ENCODE peak calls at places on chromosome 5, in nine cellular contexts. One of them, this sample, is unnamed.

GRCh38 chr5:75640395-75640794 is 29.1 kb downstream of the ANKDD1B start:
- DNase-seq in left ventricle myocardium inferior: no peak
- DNase-seq in heart right ventricle: no peak
- DNase-seq in CD8-positive, alpha-beta T cell: no peak
- DNase-seq in AG10803: peak
- DNase-seq in foreskin fibroblast: peak
- DNase-seq in ovary: no peak
- DNase-seq in lower leg skin: no peak
- DNase-seq in pancreas: no peak
- DNase-seq in this sample: no peak

GRCh38 chr5:133063965-133064364 is 12.2 kb downstream of the HSPA4 start:
- DNase-seq in left ventricle myocardium inferior: no peak
- DNase-seq in heart right ventricle: no peak
- DNase-seq in CD8-positive, alpha-beta T cell: no peak
- DNase-seq in AG10803: no peak
- DNase-seq in foreskin fibroblast: no peak
- DNase-seq in ovary: no peak
- DNase-seq in lower leg skin: no peak
- DNase-seq in pancreas: no peak
- DNase-seq in this sample: no peak

GRCh38 chr5:133751846-133752245 is 139.5 kb upstream of the FSTL4 start:
- DNase-seq in left ventricle myocardium inferior: no peak
- DNase-seq in heart right ventricle: no peak
- DNase-seq in CD8-positive, alpha-beta T cell: no peak
- DNase-seq in AG10803: no peak
- DNase-seq in foreskin fibroblast: no peak
- DNase-seq in ovary: no peak
- DNase-seq in lower leg skin: no peak
- DNase-seq in pancreas: no peak
- DNase-seq in this sample: no peak

GRCh38 chr5:173626501-173626812 is 10.0 kb upstream of the BOD1 start:
- DNase-seq in left ventricle myocardium inferior: no peak
- DNase-seq in heart right ventricle: no peak
- DNase-seq in CD8-positive, alpha-beta T cell: no peak
- DNase-seq in AG10803: no peak
- DNase-seq in foreskin fibroblast: no peak
- DNase-seq in ovary: no peak
- DNase-seq in lower leg skin: no peak
- DNase-seq in pancreas: no peak
- DNase-seq in this sample: no peak

GRCh38 chr5:132466453-132467291 is 23.9 kb downstream of the IRF1 start:
- DNase-seq in left ventricle myocardium inferior: peak
- DNase-seq in heart right ventricle: no peak
- DNase-seq in CD8-positive, alpha-beta T cell: peak
- DNase-seq in AG10803: peak
- DNase-seq in foreskin fibroblast: peak
- DNase-seq in ovary: no peak
- DNase-seq in lower leg skin: no peak
- DNase-seq in pancreas: no peak
- DNase-seq in this sample: peak

GRCh38 chr5:50727149-50727496 is 60.7 kb downstream of the PARP8 start:
- DNase-seq in left ventricle myocardium inferior: no peak
- DNase-seq in heart right ventricle: no peak
- DNase-seq in CD8-positive, alpha-beta T cell: no peak
- DNase-seq in AG10803: peak
- DNase-seq in foreskin fibroblast: no peak
- DNase-seq in ovary: no peak
- DNase-seq in lower leg skin: no peak
- DNase-seq in pancreas: peak
- DNase-seq in this sample: no peak

GRCh38 chr5:6485441-6485840 is 36.8 kb downstream of the UBE2QL1 start:
- DNase-seq in left ventricle myocardium inferior: no peak
- DNase-seq in heart right ventricle: no peak
- DNase-seq in CD8-positive, alpha-beta T cell: no peak
- DNase-seq in AG10803: no peak
- DNase-seq in foreskin fibroblast: no peak
- DNase-seq in ovary: no peak
- DNase-seq in lower leg skin: no peak
- DNase-seq in pancreas: no peak
- DNase-seq in this sample: no peak

GRCh38 chr5:75037106-75037505 is 15.3 kb downstream of the GCNT4 start:
- DNase-seq in left ventricle myocardium inferior: no peak
- DNase-seq in heart right ventricle: no peak
- DNase-seq in CD8-positive, alpha-beta T cell: no peak
- DNase-seq in AG10803: peak
- DNase-seq in foreskin fibroblast: peak
- DNase-seq in ovary: no peak
- DNase-seq in lower leg skin: no peak
- DNase-seq in pancreas: peak
- DNase-seq in this sample: no peak

GRCh38 chr5:8508196-8508595 is 639.2 kb downstream of the MTRR start:
- DNase-seq in left ventricle myocardium inferior: no peak
- DNase-seq in heart right ventricle: no peak
- DNase-seq in CD8-positive, alpha-beta T cell: no peak
- DNase-seq in AG10803: no peak
- DNase-seq in foreskin fibroblast: peak
- DNase-seq in ovary: no peak
- DNase-seq in lower leg skin: no peak
- DNase-seq in pancreas: no peak
- DNase-seq in this sample: no peak

GRCh38 chr5:78008356-78008967 is 232.3 kb upstream of the TBCA start:
- DNase-seq in left ventricle myocardium inferior: no peak
- DNase-seq in heart right ventricle: no peak
- DNase-seq in CD8-positive, alpha-beta T cell: no peak
- DNase-seq in AG10803: peak
- DNase-seq in foreskin fibroblast: peak
- DNase-seq in ovary: no peak
- DNase-seq in lower leg skin: no peak
- DNase-seq in pancreas: no peak
- DNase-seq in this sample: no peak

GRCh38 chr5:1037123-1037670 is 28.6 kb downstream of the NKD2 start:
- DNase-seq in left ventricle myocardium inferior: peak
- DNase-seq in heart right ventricle: no peak
- DNase-seq in CD8-positive, alpha-beta T cell: no peak
- DNase-seq in AG10803: no peak
- DNase-seq in foreskin fibroblast: no peak
- DNase-seq in ovary: peak
- DNase-seq in lower leg skin: peak
- DNase-seq in pancreas: no peak
- DNase-seq in this sample: no peak

GRCh38 chr5:61866930-61867329 is 439.1 kb upstream of the KIF2A start:
- DNase-seq in left ventricle myocardium inferior: no peak
- DNase-seq in heart right ventricle: no peak
- DNase-seq in CD8-positive, alpha-beta T cell: no peak
- DNase-seq in AG10803: peak
- DNase-seq in foreskin fibroblast: peak
- DNase-seq in ovary: no peak
- DNase-seq in lower leg skin: no peak
- DNase-seq in pancreas: no peak
- DNase-seq in this sample: peak

GRCh38 chr5:43400082-43400481 is 12.1 kb downstream of the CCL28 start:
- DNase-seq in left ventricle myocardium inferior: no peak
- DNase-seq in heart right ventricle: no peak
- DNase-seq in CD8-positive, alpha-beta T cell: no peak
- DNase-seq in AG10803: peak
- DNase-seq in foreskin fibroblast: peak
- DNase-seq in ovary: no peak
- DNase-seq in lower leg skin: no peak
- DNase-seq in pancreas: no peak
- DNase-seq in this sample: no peak

GRCh38 chr5:60332244-60333018 is 367.5 kb downstream of the DEPDC1B start:
- DNase-seq in left ventricle myocardium inferior: no peak
- DNase-seq in heart right ventricle: no peak
- DNase-seq in CD8-positive, alpha-beta T cell: no peak
- DNase-seq in AG10803: peak
- DNase-seq in foreskin fibroblast: peak
- DNase-seq in ovary: no peak
- DNase-seq in lower leg skin: no peak
- DNase-seq in pancreas: no peak
- DNase-seq in this sample: peak

GRCh38 chr5:16713386-16713928 is 96.7 kb upstream of the RETREG1 start:
- DNase-seq in left ventricle myocardium inferior: no peak
- DNase-seq in heart right ventricle: no peak
- DNase-seq in CD8-positive, alpha-beta T cell: no peak
- DNase-seq in AG10803: peak
- DNase-seq in foreskin fibroblast: peak
- DNase-seq in ovary: no peak
- DNase-seq in lower leg skin: no peak
- DNase-seq in pancreas: no peak
- DNase-seq in this sample: no peak

GRCh38 chr5:7244208-7244607 is 151.7 kb upstream of the ADCY2 start:
- DNase-seq in left ventricle myocardium inferior: no peak
- DNase-seq in heart right ventricle: no peak
- DNase-seq in CD8-positive, alpha-beta T cell: no peak
- DNase-seq in AG10803: no peak
- DNase-seq in foreskin fibroblast: no peak
- DNase-seq in ovary: no peak
- DNase-seq in lower leg skin: no peak
- DNase-seq in pancreas: no peak
- DNase-seq in this sample: no peak

GRCh38 chr5:136084698-136085097 is 47.9 kb upstream of the SMAD5 start:
- DNase-seq in left ventricle myocardium inferior: peak
- DNase-seq in heart right ventricle: peak
- DNase-seq in CD8-positive, alpha-beta T cell: no peak
- DNase-seq in AG10803: no peak
- DNase-seq in foreskin fibroblast: no peak
- DNase-seq in ovary: peak
- DNase-seq in lower leg skin: no peak
- DNase-seq in pancreas: peak
- DNase-seq in this sample: no peak

GRCh38 chr5:105168806-105169205 is 1606.2 kb upstream of the NUDT12 start:
- DNase-seq in left ventricle myocardium inferior: no peak
- DNase-seq in heart right ventricle: no peak
- DNase-seq in CD8-positive, alpha-beta T cell: no peak
- DNase-seq in AG10803: no peak
- DNase-seq in foreskin fibroblast: no peak
- DNase-seq in ovary: no peak
- DNase-seq in lower leg skin: no peak
- DNase-seq in pancreas: no peak
- DNase-seq in this sample: no peak

GRCh38 chr5:177361418-177362101 is 3.8 kb downstream of the RGS14 start:
- DNase-seq in left ventricle myocardium inferior: no peak
- DNase-seq in heart right ventricle: no peak
- DNase-seq in CD8-positive, alpha-beta T cell: no peak
- DNase-seq in AG10803: no peak
- DNase-seq in foreskin fibroblast: no peak
- DNase-seq in ovary: no peak
- DNase-seq in lower leg skin: no peak
- DNase-seq in pancreas: no peak
- DNase-seq in this sample: no peak
- TF ChIP-seq CTCF in left ventricle myocardium inferior: no peak
- TF ChIP-seq CTCF in heart right ventricle: no peak
- TF ChIP-seq CTCF in CD8-positive, alpha-beta T cell: no peak
- TF ChIP-seq CTCF in AG10803: no peak
- TF ChIP-seq CTCF in foreskin fibroblast: no peak
- TF ChIP-seq CTCF in ovary: no peak
- TF ChIP-seq CTCF in lower leg skin: no peak
- TF ChIP-seq CTCF in pancreas: no peak
- TF ChIP-seq CTCF in this sample: no peak

GRCh38 chr5:14267166-14267838 is 124.2 kb downstream of the TRIO start:
- DNase-seq in left ventricle myocardium inferior: no peak
- DNase-seq in heart right ventricle: no peak
- DNase-seq in CD8-positive, alpha-beta T cell: no peak
- DNase-seq in AG10803: no peak
- DNase-seq in foreskin fibroblast: no peak
- DNase-seq in ovary: no peak
- DNase-seq in lower leg skin: no peak
- DNase-seq in pancreas: no peak
- DNase-seq in this sample: no peak
- TF ChIP-seq CTCF in left ventricle myocardium inferior: no peak
- TF ChIP-seq CTCF in heart right ventricle: no peak
- TF ChIP-seq CTCF in CD8-positive, alpha-beta T cell: no peak
- TF ChIP-seq CTCF in AG10803: no peak
- TF ChIP-seq CTCF in foreskin fibroblast: no peak
- TF ChIP-seq CTCF in ovary: no peak
- TF ChIP-seq CTCF in lower leg skin: no peak
- TF ChIP-seq CTCF in pancreas: no peak
- TF ChIP-seq CTCF in this sample: no peak

GRCh38 chr5:31656806-31657205 is 17.9 kb downstream of the PDZD2 start:
- DNase-seq in left ventricle myocardium inferior: no peak
- DNase-seq in heart right ventricle: no peak
- DNase-seq in CD8-positive, alpha-beta T cell: no peak
- DNase-seq in AG10803: no peak
- DNase-seq in foreskin fibroblast: no peak
- DNase-seq in ovary: no peak
- DNase-seq in lower leg skin: no peak
- DNase-seq in pancreas: no peak
- DNase-seq in this sample: no peak
- TF ChIP-seq CTCF in left ventricle myocardium inferior: no peak
- TF ChIP-seq CTCF in heart right ventricle: no peak
- TF ChIP-seq CTCF in CD8-positive, alpha-beta T cell: no peak
- TF ChIP-seq CTCF in AG10803: no peak
- TF ChIP-seq CTCF in foreskin fibroblast: no peak
- TF ChIP-seq CTCF in ovary: no peak
- TF ChIP-seq CTCF in lower leg skin: no peak
- TF ChIP-seq CTCF in pancreas: no peak
- TF ChIP-seq CTCF in this sample: no peak

GRCh38 chr5:52119768-52120167 is 667.9 kb upstream of the ITGA1 start:
- DNase-seq in left ventricle myocardium inferior: no peak
- DNase-seq in heart right ventricle: no peak
- DNase-seq in CD8-positive, alpha-beta T cell: no peak
- DNase-seq in AG10803: no peak
- DNase-seq in foreskin fibroblast: no peak
- DNase-seq in ovary: no peak
- DNase-seq in lower leg skin: no peak
- DNase-seq in pancreas: no peak
- DNase-seq in this sample: no peak
- TF ChIP-seq CTCF in left ventricle myocardium inferior: no peak
- TF ChIP-seq CTCF in heart right ventricle: no peak
- TF ChIP-seq CTCF in CD8-positive, alpha-beta T cell: no peak
- TF ChIP-seq CTCF in AG10803: no peak
- TF ChIP-seq CTCF in foreskin fibroblast: no peak
- TF ChIP-seq CTCF in ovary: no peak
- TF ChIP-seq CTCF in lower leg skin: no peak
- TF ChIP-seq CTCF in pancreas: no peak
- TF ChIP-seq CTCF in this sample: no peak

DNA sequence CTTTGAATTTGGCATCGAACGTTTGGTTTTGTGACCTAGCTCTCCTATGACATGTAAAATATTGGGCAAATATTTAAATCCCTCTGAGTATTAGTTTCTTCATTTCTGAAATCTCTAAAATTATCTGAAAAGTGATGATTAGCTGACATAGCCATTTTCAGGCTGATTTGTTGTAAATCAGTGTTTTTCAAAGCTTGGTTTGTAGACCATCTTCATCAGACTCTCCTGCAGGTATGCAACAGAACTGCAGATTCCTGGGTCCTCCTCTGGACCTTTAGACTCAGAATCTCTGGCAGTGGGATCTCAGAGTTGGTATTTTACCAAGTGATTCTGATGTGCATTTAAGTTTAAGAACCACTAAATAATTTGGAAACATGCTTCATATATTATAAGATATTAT is 38.9 kb upstream of the NMUR2 start:
- DNase-seq in left ventricle myocardium inferior: no peak
- DNase-seq in heart right ventricle: no peak
- DNase-seq in CD8-positive, alpha-beta T cell: no peak
- DNase-seq in AG10803: no peak
- DNase-seq in foreskin fibroblast: no peak
- DNase-seq in ovary: no peak
- DNase-seq in lower leg skin: no peak
- DNase-seq in pancreas: no peak
- DNase-seq in this sample: no peak
- TF ChIP-seq CTCF in left ventricle myocardium inferior: no peak
- TF ChIP-seq CTCF in heart right ventricle: no peak
- TF ChIP-seq CTCF in CD8-positive, alpha-beta T cell: no peak
- TF ChIP-seq CTCF in AG10803: no peak
- TF ChIP-seq CTCF in foreskin fibroblast: no peak
- TF ChIP-seq CTCF in ovary: no peak
- TF ChIP-seq CTCF in lower leg skin: no peak
- TF ChIP-seq CTCF in pancreas: no peak
- TF ChIP-seq CTCF in this sample: no peak